ENCODE peak calls at places on chromosomes 11 and 22, in five cellular contexts. D is Karpas-422, Y is cardiac muscle cell, Q is PC-3, Z is GM23338. M is an unnamed sample. For H3K4me1, the result is how much of the 10 kb centered on the place peaks cover.

GRCh38 chr11:126637800-126638175 is 282.3 kb downstream of the ST3GAL4 start:
- DNase-seq in Z (no peak), Y (no peak), D (no peak), Q (no peak), M (no peak)

GRCh38 chr11:128481135-128481534 is 106.2 kb downstream of the ETS1 start:
- DNase-seq in Y (no peak), Q (no peak), D (no peak), Z (no peak), M (no peak)

GRCh38 chr22:48055185-48055584 is 1292.7 kb downstream of the TBC1D22A start:
- DNase-seq in Z (no peak), D (no peak), Q (no peak), Y (no peak), M (no peak)

GRCh38 chr22:19942071-19942885 is 660 bp upstream of the TXNRD2 start:
- DNase-seq in D (peak), Y (no peak), Z (no peak), Q (no peak), M (peak)

GRCh38 chr22:44428941-44429615 is 69.0 kb downstream of the RTL6 start:
- DNase-seq in Q (no peak), Z (no peak), Y (no peak), D (no peak), M (peak)

GRCh38 chr11:66126064-66126463 is 56.0 kb downstream of the PACS1 start:
- DNase-seq in Y (no peak), D (peak), Q (no peak), Z (no peak), M (no peak)

GRCh38 chr11:120880791-120881190 is 143.1 kb upstream of the TBCEL start:
- DNase-seq in Z (no peak), Q (no peak), Y (no peak), D (no peak), M (no peak)

GRCh38 chr11:11113676-11114075 is 239.4 kb downstream of the CSNK2A3 start:
- DNase-seq in D (peak), Q (no peak), Y (no peak), Z (no peak), M (no peak)

GRCh38 chr11:90124371-90124770 is 10.1 kb upstream of the NAALAD2 start:
- DNase-seq in Z (no peak), D (no peak), Y (no peak), Q (no peak), M (no peak)

GRCh38 chr11:10581481-10582019 is 13.1 kb upstream of the LYVE1 start:
- DNase-seq in Y (no peak), D (no peak), Q (peak), Z (no peak), M (no peak)

GRCh38 chr11:79796704-79797103 is 355.9 kb upstream of the TENM4 start:
- DNase-seq in D (no peak), Y (no peak), Z (no peak), Q (no peak), M (no peak)

GRCh38 chr11:97461044-97461880 is 1071.4 kb downstream of the JRKL start:
- DNase-seq in Z (no peak), Q (no peak), D (no peak), Y (no peak), M (no peak)

GRCh38 chr22:36406139-36406538 is 18.4 kb upstream of the MYH9 start:
- DNase-seq in Z (no peak), Q (no peak), Y (no peak), D (no peak), M (no peak)

GRCh38 chr11:113951487-113951886 is 23.4 kb upstream of the HTR3A start:
- DNase-seq in Z (peak), Q (no peak), D (no peak), Y (no peak), M (no peak)

GRCh38 chr11:17384002-17384511 is 4.4 kb downstream of the KCNJ11 start:
- DNase-seq in Z (peak), Y (peak), D (peak), Q (peak), M (peak)

GRCh38 chr11:61480936-61481335 is 27.6 kb upstream of the LRRC10B start:
- DNase-seq in D (peak), Z (peak), Q (peak), Y (peak), M (no peak)

GRCh38 chr11:33642461-33643166 is 58.0 kb downstream of the C11orf91 start:
- DNase-seq in Y (no peak), D (peak), Z (no peak), Q (peak), M (no peak)

GRCh38 chr22:38453065-38453672 is 1.8 kb downstream of the KCNJ4 start:
- DNase-seq in D (no peak), Z (no peak), Y (no peak), Q (no peak), M (no peak)

GRCh38 chr11:208917-209260 is 1.4 kb downstream of the RIC8A start:
- DNase-seq in Y (peak), Q (no peak), Z (no peak), D (no peak), M (no peak)

GRCh38 chr11:833114-833791 is 501 bp downstream of the CD151 start:
- DNase-seq in Y (peak), Q (no peak), Z (peak), D (peak), M (no peak)

GRCh38 chr11:128942272-128942612 is 429 bp downstream of the TP53AIP1 start:
- DNase-seq in D (no peak), Q (no peak), Z (no peak), Y (no peak), M (no peak)

GRCh38 chr11:33753304-33753703 is 17.1 kb upstream of the CD59 start:
- DNase-seq in Z (no peak), Q (peak), D (peak), Y (peak), M (no peak)

GRCh38 chr11:102453286-102453797 is 777 bp upstream of the TMEM123 start:
- DNase-seq in Z (peak), D (peak), Y (no peak), Q (peak), M (peak)

GRCh38 chr22:19066531-19067271 is 55.5 kb downstream of the DGCR2 start:
- DNase-seq in Q (peak), Y (no peak), Z (no peak), D (no peak), M (no peak)

GRCh38 chr11:74493816-74494630 is 499 bp upstream of the LIPT2 start:
- DNase-seq in D (no peak), Y (no peak), Z (peak), Q (peak), M (no peak)

GRCh38 chr11:46918087-46918751 is at the start of gene LRP4:
- DNase-seq in Y (peak), Q (no peak), D (peak), Z (peak), M (peak)

GRCh38 chr22:30290679-30291333 is 1.5 kb upstream of the CASTOR1 start:
- DNase-seq in D (peak), Z (peak), Q (peak), Y (peak), M (peak)

GRCh38 chr11:27171391-27171790 is 130.8 kb downstream of the BBOX1 start:
- DNase-seq in D (no peak), Y (no peak), Z (no peak), Q (peak), M (no peak)

GRCh38 chr11:57491371-57492061 is 24.0 kb downstream of the SLC43A1 start:
- DNase-seq in Y (peak), D (peak), Q (no peak), Z (peak), M (peak)

GRCh38 chr11:1390603-1391164 is 950 bp downstream of the BRSK2 start:
- DNase-seq in D (no peak), Z (peak), Q (no peak), Y (peak), M (no peak)

GRCh38 chr11:93219440-93219839 is 21.6 kb upstream of the SLC36A4 start:
- DNase-seq in Y (no peak), Q (no peak), Z (no peak), D (no peak), M (no peak)

GRCh38 chr11:57641011-57641410 is 8.7 kb downstream of the YPEL4 start:
- DNase-seq in D (no peak), Y (peak), Q (no peak), Z (peak), M (peak)

GRCh38 chr11:69514771-69515170 is 33.3 kb downstream of the LINC01488 start:
- DNase-seq in D (no peak), Z (no peak), Q (no peak), Y (no peak), M (no peak)

GRCh38 chr11:122748968-122749687 is 89.2 kb upstream of the CRTAM start:
- DNase-seq in Y (peak), D (peak), Q (peak), Z (no peak), M (peak)

GRCh38 chr11:68439355-68440065 is 21.0 kb upstream of the PPP6R3 start:
- DNase-seq in D (no peak), Q (no peak), Y (no peak), Z (peak), M (no peak)

GRCh38 chr11:12845739-12846358 is 163.3 kb upstream of the RASSF10 start:
- DNase-seq in Q (peak), D (no peak), Z (peak), Y (peak), M (peak)

GRCh38 chr11:47395225-47396048 is 13.0 kb upstream of the SLC39A13 start:
- DNase-seq in Y (no peak), D (peak), Z (no peak), Q (no peak), M (no peak)

GRCh38 chr11:62600367-62601113 is 1.1 kb downstream of the MTA2 start:
- DNase-seq in Q (no peak), Y (no peak), D (peak), Z (peak), M (no peak)

GRCh38 chr11:62602141-62603071 is 741 bp upstream of the MTA2 start:
- DNase-seq in Q (peak), D (peak), Y (peak), Z (peak), M (peak)

GRCh38 chr11:62601114-62601363 is 626 bp downstream of the MTA2 start:
- DNase-seq in Z (no peak), Y (no peak), Q (peak), D (peak), M (no peak)

GRCh38 chr11:62603072-62603408 is 1.4 kb upstream of the MTA2 start:
- DNase-seq in Z (peak), Q (no peak), Y (no peak), D (peak), M (no peak)

DNA sequence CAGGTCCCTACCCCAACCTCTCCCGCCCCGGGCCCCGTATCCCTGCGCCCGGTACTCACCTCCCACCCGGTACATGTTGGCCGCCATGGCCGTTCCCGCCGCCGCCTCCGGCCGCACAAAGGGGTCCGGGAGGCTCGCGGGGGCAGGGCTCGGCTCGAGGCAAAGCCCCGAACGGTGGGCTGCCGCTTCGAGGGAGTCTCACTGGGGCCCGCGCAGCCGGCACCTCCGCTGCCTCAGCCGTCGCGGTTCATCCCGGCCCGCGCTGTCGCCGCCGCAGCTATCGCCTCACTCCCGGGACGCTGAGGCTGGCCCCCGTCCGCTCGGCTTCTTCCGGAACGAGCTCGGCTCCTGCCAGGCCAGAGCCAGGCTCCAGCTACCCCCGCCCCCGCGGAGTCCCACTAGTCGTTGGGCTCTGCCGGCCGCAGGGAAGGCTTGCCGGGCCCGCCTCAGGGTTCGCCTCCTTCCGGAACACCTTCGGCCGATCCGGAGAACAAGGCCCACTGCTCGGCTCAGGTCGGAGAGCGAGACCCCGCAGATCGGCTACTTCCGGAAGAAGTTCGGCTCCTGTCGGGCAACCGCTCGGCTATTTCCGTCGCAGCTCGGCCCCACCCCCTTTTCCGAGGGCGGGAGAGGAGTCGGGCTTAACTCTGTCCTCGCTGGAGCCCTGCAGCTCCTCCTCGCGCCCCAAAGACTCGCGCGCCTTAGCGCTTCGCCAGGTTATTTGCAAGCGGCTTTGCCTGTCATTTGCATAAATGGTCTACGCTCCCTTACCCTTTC is at the start of gene MTA2:
- DNase-seq in Z (peak), D (peak), Q (peak), Y (peak), M (peak)
- H3K4me3 ChIP-seq in Z (peak), D (peak), Q (peak), Y (peak), M (peak)

GRCh38 chr22:21569459-21570161 is 2.1 kb downstream of the UBE2L3 start:
- DNase-seq in Z (no peak), Y (no peak), D (peak), Q (no peak), M (peak)

GRCh38 chr22:21571679-21572078 is 4.2 kb downstream of the UBE2L3 start:
- DNase-seq in Y (no peak), Q (no peak), Z (no peak), D (no peak), M (no peak)

GRCh38 chr22:21568207-21569075 is 927 bp downstream of the UBE2L3 start:
- DNase-seq in Z (peak), D (peak), Y (peak), Q (no peak), M (peak)

GRCh38 chr22:21567456-21568206 is at the start of gene UBE2L3:
- DNase-seq in D (peak), Z (peak), Q (peak), Y (peak), M (peak)

DNA sequence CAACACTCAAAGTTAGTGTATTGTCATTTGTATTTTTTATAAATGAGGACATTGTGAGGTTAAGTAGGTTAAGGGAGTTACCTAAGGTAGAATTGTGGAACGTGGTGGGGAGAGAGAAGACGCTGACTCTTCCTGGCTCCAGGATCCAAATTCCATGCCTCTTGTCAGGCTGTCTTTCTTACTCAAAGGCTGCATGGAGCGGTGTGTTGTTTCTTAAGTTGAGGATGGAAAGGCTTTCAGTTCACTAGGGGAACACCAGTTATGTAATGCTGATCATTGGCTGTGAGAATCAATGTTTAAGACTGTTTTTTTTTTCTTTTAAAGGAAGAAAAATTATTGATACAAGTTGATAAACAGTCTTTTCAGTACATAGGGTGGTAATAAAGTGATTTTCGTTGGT is 2.9 kb downstream of the UBE2L3 start:
- DNase-seq in Q (no peak), Z (no peak), D (no peak), Y (no peak), M (peak)
- H3K4me1 ChIP-seq in Q (under half), Z (under half), D (under half), Y (under half), M (under half)

DNA sequence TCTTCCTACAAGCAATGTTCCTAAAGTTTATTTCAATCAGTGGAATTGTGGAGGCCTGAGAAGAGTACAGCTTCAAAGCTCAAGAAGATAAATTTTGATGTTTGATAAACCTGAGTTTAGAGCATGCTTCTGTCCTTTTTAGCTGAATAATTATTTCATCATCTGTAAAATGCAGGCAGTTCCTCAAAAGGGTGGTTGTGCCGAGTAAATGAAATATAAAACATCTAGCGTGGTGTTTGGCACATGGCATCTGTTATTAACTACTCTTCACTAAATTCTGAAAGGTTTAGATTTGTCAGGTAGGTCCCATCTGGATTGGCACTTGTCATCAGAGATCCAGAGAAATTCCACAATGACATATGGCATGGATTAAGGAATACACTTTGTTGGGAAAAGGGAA is 155.1 kb downstream of the DDX10 start:
- DNase-seq in D (no peak), Y (no peak), Z (no peak), Q (no peak), M (no peak)
- H3K4me3 ChIP-seq in D (no peak), Y (no peak), Z (no peak), Q (no peak), M (no peak)

GRCh38 chr11:77819921-77820564 is 479 bp downstream of the RSF1 start:
- DNase-seq in D (peak), Y (peak), Z (peak), Q (peak), M (peak)
- H3K4me1 ChIP-seq in D (under half), Y (under half), Z (under half), Q (under half), M (under half)

GRCh38 chr11:16124390-16124789 is 232.0 kb downstream of the SOX6 start:
- DNase-seq in Z (no peak), Y (no peak), D (no peak), Q (no peak), M (no peak)
- H3K4me3 ChIP-seq in Z (no peak), Y (no peak), D (no peak), Q (no peak), M (no peak)

DNA sequence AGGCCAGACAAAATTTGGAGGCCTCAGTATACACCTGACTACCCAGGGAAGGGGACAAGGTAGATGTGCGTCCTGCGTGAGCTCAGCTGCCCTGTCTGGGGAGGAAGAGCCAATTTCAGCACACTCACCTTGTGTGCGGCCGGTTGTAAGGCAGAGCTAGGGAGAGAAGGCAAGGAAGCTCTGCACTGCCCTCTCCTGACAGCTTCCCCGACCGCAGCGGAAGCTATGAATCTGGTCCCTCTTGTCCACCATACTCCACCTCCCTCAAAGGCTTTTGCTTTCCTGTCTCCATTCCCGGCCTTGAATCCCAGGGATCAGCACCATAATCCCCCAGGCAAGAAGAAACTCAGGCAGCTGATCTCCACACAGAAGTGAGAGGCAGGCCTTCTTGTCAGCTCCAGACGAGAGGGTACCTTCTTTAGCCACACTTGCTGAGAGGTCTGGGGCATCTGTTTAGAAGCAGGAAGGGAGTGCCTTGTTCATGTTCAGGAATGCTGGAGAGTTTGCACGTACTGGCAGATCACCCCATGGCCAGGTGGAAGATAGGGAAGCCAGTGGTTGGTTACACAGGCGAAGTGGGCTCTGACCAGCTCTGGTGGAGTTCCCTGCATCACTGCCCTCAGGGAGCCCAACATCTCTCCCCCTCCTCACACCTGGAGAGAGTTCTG is 62.5 kb downstream of the FEZ1 start:
- DNase-seq in Q (peak), Z (peak), Y (peak), D (peak), M (peak)
- H3K4me1 ChIP-seq in Q (under half), Z (under half), Y (under half), D (under half), M (under half)

GRCh38 chr11:64296236-64296635 is 3.9 kb upstream of the CATSPERZ start:
- DNase-seq in Y (no peak), Q (peak), D (no peak), Z (no peak), M (no peak)

GRCh38 chr11:64296830-64297721 is 3.1 kb upstream of the CATSPERZ start:
- DNase-seq in Y (no peak), Q (no peak), D (no peak), Z (peak), M (no peak)

GRCh38 chr11:64297722-64298358 is 2.3 kb upstream of the CATSPERZ start:
- DNase-seq in Q (no peak), D (no peak), Z (peak), Y (no peak), M (no peak)

GRCh38 chr11:64294665-64295289 is 3.7 kb downstream of the KCNK4 start:
- DNase-seq in Z (no peak), D (no peak), Q (no peak), Y (no peak), M (no peak)

DNA sequence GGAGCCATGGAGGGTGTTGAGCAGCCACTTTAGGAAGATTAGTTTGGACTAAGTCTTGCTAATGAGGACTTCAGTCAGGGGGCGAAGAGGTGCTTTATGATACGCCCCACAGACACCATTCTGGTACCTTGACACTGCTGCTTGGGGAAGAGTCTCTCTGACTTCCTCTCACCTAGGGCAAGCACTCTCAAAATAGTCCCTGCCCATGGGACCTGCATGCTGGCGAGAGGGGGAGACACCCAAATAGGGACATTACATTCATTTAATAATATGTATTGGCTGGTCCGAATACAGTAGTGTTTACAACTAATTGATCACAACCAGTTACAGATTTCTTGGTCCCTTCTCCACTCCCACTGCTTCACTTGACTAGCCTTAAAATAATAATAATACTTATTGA is 4.4 kb upstream of the CATSPERZ start:
- DNase-seq in Y (no peak), D (peak), Q (no peak), Z (no peak), M (no peak)
- H3K4me3 ChIP-seq in Y (no peak), D (no peak), Q (no peak), Z (no peak), M (no peak)

GRCh38 chr11:111352935-111353695 is 26.0 kb downstream of the POU2AF1 start:
- DNase-seq in Y (no peak), Z (no peak), D (peak), Q (no peak), M (no peak)
- H3K4me1 ChIP-seq in Y (under half), Z (under half), D (half or more), Q (under half), M (under half)

M was measured in HAP-1.